ENCODE peak calls at places on chromosomes 11 and 22, in nine cellular contexts. One of them, this sample, is unnamed.

GRCh38 chr11:118570787-118571186 is 1.4 kb upstream of the ARCN1 start:
- DNase-seq in spleen: no peak
- DNase-seq in left ventricle myocardium inferior: no peak
- DNase-seq in heart right ventricle: no peak
- DNase-seq in K562: no peak
- DNase-seq in thoracic aorta: no peak
- DNase-seq in H9: no peak
- DNase-seq in colonic mucosa: no peak
- DNase-seq in body of pancreas: no peak
- DNase-seq in this sample: no peak

GRCh38 chr11:5159806-5160205 is 5.2 kb upstream of the OR52A1 start:
- DNase-seq in left ventricle myocardium inferior: no peak
- DNase-seq in colonic mucosa: no peak
- DNase-seq in H9: no peak
- DNase-seq in heart right ventricle: no peak
- DNase-seq in body of pancreas: no peak
- DNase-seq in thoracic aorta: no peak
- DNase-seq in K562: no peak
- DNase-seq in spleen: no peak
- DNase-seq in this sample: no peak

GRCh38 chr11:3344775-3345174 is 34.2 kb downstream of the ZNF195 start:
- DNase-seq in colonic mucosa: no peak
- DNase-seq in spleen: no peak
- DNase-seq in H9: no peak
- DNase-seq in body of pancreas: peak; percentile 23
- DNase-seq in thoracic aorta: no peak
- DNase-seq in K562: no peak
- DNase-seq in heart right ventricle: no peak
- DNase-seq in left ventricle myocardium inferior: no peak
- DNase-seq in this sample: no peak

GRCh38 chr11:3198815-3199214 is 19.8 kb downstream of the MRGPRG start:
- DNase-seq in body of pancreas: no peak
- DNase-seq in left ventricle myocardium inferior: no peak
- DNase-seq in thoracic aorta: no peak
- DNase-seq in heart right ventricle: no peak
- DNase-seq in K562: no peak
- DNase-seq in spleen: no peak
- DNase-seq in colonic mucosa: no peak
- DNase-seq in H9: no peak
- DNase-seq in this sample: no peak

GRCh38 chr11:1283906-1284305 is 25.5 kb downstream of the TOLLIP start:
- DNase-seq in K562: no peak
- DNase-seq in H9: no peak
- DNase-seq in left ventricle myocardium inferior: no peak
- DNase-seq in spleen: peak; percentile 68
- DNase-seq in colonic mucosa: no peak
- DNase-seq in thoracic aorta: no peak
- DNase-seq in body of pancreas: no peak
- DNase-seq in heart right ventricle: no peak
- DNase-seq in this sample: no peak

GRCh38 chr11:36139767-36140166 is 149.5 kb downstream of the COMMD9 start:
- DNase-seq in K562: no peak
- DNase-seq in thoracic aorta: no peak
- DNase-seq in left ventricle myocardium inferior: no peak
- DNase-seq in heart right ventricle: no peak
- DNase-seq in H9: no peak
- DNase-seq in spleen: no peak
- DNase-seq in colonic mucosa: no peak
- DNase-seq in body of pancreas: no peak
- DNase-seq in this sample: no peak

GRCh38 chr11:16604784-16605439 is 133.5 kb upstream of the C11orf58 start:
- DNase-seq in colonic mucosa: peak; percentile 41
- DNase-seq in left ventricle myocardium inferior: peak; percentile 56
- DNase-seq in thoracic aorta: no peak
- DNase-seq in body of pancreas: peak; percentile 69
- DNase-seq in K562: peak; percentile 91
- DNase-seq in H9: peak; percentile 39
- DNase-seq in heart right ventricle: peak; percentile 67
- DNase-seq in spleen: peak; percentile 80
- DNase-seq in this sample: peak; percentile 59

GRCh38 chr11:102776454-102776853 is 4.0 kb downstream of the MMP10 start:
- DNase-seq in H9: no peak
- DNase-seq in thoracic aorta: no peak
- DNase-seq in heart right ventricle: no peak
- DNase-seq in body of pancreas: no peak
- DNase-seq in left ventricle myocardium inferior: no peak
- DNase-seq in colonic mucosa: no peak
- DNase-seq in K562: no peak
- DNase-seq in spleen: no peak
- DNase-seq in this sample: no peak

GRCh38 chr11:18368236-18368635 is 26.1 kb upstream of the LDHA start:
- DNase-seq in colonic mucosa: no peak
- DNase-seq in heart right ventricle: no peak
- DNase-seq in spleen: no peak
- DNase-seq in H9: no peak
- DNase-seq in thoracic aorta: no peak
- DNase-seq in left ventricle myocardium inferior: no peak
- DNase-seq in body of pancreas: no peak
- DNase-seq in K562: no peak
- DNase-seq in this sample: peak; percentile 50

DNA sequence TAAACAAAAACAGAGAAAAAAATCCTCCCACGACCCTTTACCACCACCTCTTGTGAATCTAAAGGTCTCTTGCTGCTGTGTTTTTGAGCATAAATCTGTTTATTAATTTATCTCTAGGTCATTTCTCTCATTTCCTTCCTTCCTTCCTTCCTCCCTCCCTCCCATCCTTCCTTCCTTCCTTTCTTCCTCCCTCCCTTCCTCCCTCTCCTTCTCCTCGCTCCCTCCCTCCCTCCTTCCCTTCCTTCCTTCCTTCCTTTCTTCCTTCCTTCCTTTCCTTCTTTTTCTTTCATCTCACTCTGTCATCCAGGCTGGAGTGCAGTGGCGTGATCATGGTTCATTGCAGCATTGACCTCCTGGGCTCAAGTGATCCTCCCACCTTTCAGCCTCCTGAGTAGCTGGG is 13.5 kb upstream of the APOBEC3A start:
- DNase-seq in thoracic aorta: no peak
- DNase-seq in heart right ventricle: no peak
- DNase-seq in spleen: no peak
- DNase-seq in H9: no peak
- DNase-seq in body of pancreas: no peak
- DNase-seq in left ventricle myocardium inferior: no peak
- DNase-seq in K562: no peak
- DNase-seq in colonic mucosa: no peak
- DNase-seq in this sample: no peak
- H3K27me3 ChIP-seq in thoracic aorta: no peaks in the 10 kb centered on the region
- H3K27me3 ChIP-seq in heart right ventricle: peaks cover 49% of the 10 kb centered on the region
- H3K27me3 ChIP-seq in spleen: no peaks in the 10 kb centered on the region
- H3K27me3 ChIP-seq in H9: no peaks in the 10 kb centered on the region
- H3K27me3 ChIP-seq in body of pancreas: no peaks in the 10 kb centered on the region
- H3K27me3 ChIP-seq in left ventricle myocardium inferior: peaks cover 71% of the 10 kb centered on the region
- H3K27me3 ChIP-seq in K562: peaks cover 15% of the 10 kb centered on the region
- H3K27me3 ChIP-seq in colonic mucosa: no peaks in the 10 kb centered on the region
- H3K27me3 ChIP-seq in this sample: no peaks in the 10 kb centered on the region

GRCh38 chr22:46444390-46444854 is 93.0 kb downstream of the CELSR1 start:
- DNase-seq in body of pancreas: no peak
- DNase-seq in H9: no peak
- DNase-seq in heart right ventricle: no peak
- DNase-seq in K562: no peak
- DNase-seq in left ventricle myocardium inferior: no peak
- DNase-seq in thoracic aorta: no peak
- DNase-seq in spleen: no peak
- DNase-seq in colonic mucosa: peak; percentile 44
- DNase-seq in this sample: no peak
- TF ChIP-seq CTCF in body of pancreas: no peak
- TF ChIP-seq CTCF in H9: peak; percentile 36
- TF ChIP-seq CTCF in heart right ventricle: no peak
- TF ChIP-seq CTCF in K562: no peak
- TF ChIP-seq CTCF in left ventricle myocardium inferior: no peak
- TF ChIP-seq CTCF in thoracic aorta: no peak
- TF ChIP-seq CTCF in spleen: no peak
- TF ChIP-seq CTCF in colonic mucosa: no peak
- TF ChIP-seq CTCF in this sample: no peak

DNA sequence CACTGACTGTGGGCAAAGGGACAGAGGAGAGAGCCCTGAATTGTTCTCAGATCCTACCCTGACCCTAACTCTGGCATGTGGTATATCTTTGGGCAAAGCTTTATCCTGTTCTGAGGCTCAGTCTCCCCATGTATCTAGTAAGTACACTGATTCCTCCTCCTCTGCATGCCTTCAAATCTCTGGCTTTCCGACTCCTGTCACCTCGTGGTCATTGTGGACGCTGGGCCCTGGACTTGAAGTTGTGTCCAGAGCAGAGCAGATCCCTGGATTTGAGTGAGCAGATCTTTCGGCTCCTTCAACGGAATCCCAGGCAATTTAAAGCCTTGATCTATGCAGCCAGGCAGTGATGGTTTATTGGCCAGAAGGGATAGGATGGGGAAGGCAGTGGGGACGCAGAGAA is 3.0 kb downstream of the MOGAT2 start:
- DNase-seq in thoracic aorta: no peak
- DNase-seq in spleen: peak; percentile 24
- DNase-seq in body of pancreas: no peak
- DNase-seq in H9: no peak
- DNase-seq in K562: no peak
- DNase-seq in colonic mucosa: no peak
- DNase-seq in heart right ventricle: no peak
- DNase-seq in left ventricle myocardium inferior: no peak
- DNase-seq in this sample: no peak
- H3K4me1 ChIP-seq in thoracic aorta: peaks cover 31% of the 10 kb centered on the region
- H3K4me1 ChIP-seq in spleen: no peaks in the 10 kb centered on the region
- H3K4me1 ChIP-seq in body of pancreas: no peaks in the 10 kb centered on the region
- H3K4me1 ChIP-seq in H9: peaks cover 2% of the 10 kb centered on the region
- H3K4me1 ChIP-seq in K562: peaks cover 3% of the 10 kb centered on the region
- H3K4me1 ChIP-seq in colonic mucosa: peaks cover 17% of the 10 kb centered on the region
- H3K4me1 ChIP-seq in heart right ventricle: no peaks in the 10 kb centered on the region
- H3K4me1 ChIP-seq in left ventricle myocardium inferior: peaks cover 44% of the 10 kb centered on the region
- H3K4me1 ChIP-seq in this sample: no peaks in the 10 kb centered on the region

GRCh38 chr11:130163346-130164220 is 4.0 kb downstream of the ST14 start:
- DNase-seq in spleen: no peak
- DNase-seq in heart right ventricle: no peak
- DNase-seq in H9: no peak
- DNase-seq in left ventricle myocardium inferior: no peak
- DNase-seq in body of pancreas: peak; percentile 80
- DNase-seq in colonic mucosa: peak; percentile 72
- DNase-seq in K562: peak; percentile 61
- DNase-seq in thoracic aorta: no peak
- DNase-seq in this sample: no peak
- H3K27me3 ChIP-seq in spleen: no peaks in the 10 kb centered on the region
- H3K27me3 ChIP-seq in heart right ventricle: peaks cover 51% of the 10 kb centered on the region
- H3K27me3 ChIP-seq in H9: peaks cover 16% of the 10 kb centered on the region
- H3K27me3 ChIP-seq in left ventricle myocardium inferior: peaks cover 49% of the 10 kb centered on the region
- H3K27me3 ChIP-seq in body of pancreas: no peaks in the 10 kb centered on the region
- H3K27me3 ChIP-seq in colonic mucosa: no peaks in the 10 kb centered on the region
- H3K27me3 ChIP-seq in K562: peaks cover 47% of the 10 kb centered on the region
- H3K27me3 ChIP-seq in thoracic aorta: no peaks in the 10 kb centered on the region
- H3K27me3 ChIP-seq in this sample: peaks cover 90% of the 10 kb centered on the region

GRCh38 chr11:44634401-44635281 is 69.2 kb downstream of the CD82 start:
- DNase-seq in spleen: peak; percentile 76
- DNase-seq in left ventricle myocardium inferior: peak; percentile 74
- DNase-seq in thoracic aorta: peak; percentile 65
- DNase-seq in K562: peak; percentile 69
- DNase-seq in colonic mucosa: no peak
- DNase-seq in H9: peak; percentile 85
- DNase-seq in heart right ventricle: peak; percentile 72
- DNase-seq in body of pancreas: peak; percentile 82
- DNase-seq in this sample: peak; percentile 54
- TF ChIP-seq CTCF in spleen: no peak
- TF ChIP-seq CTCF in left ventricle myocardium inferior: no peak
- TF ChIP-seq CTCF in thoracic aorta: no peak
- TF ChIP-seq CTCF in K562: no peak
- TF ChIP-seq CTCF in colonic mucosa: no peak
- TF ChIP-seq CTCF in H9: peak; percentile 12
- TF ChIP-seq CTCF in heart right ventricle: no peak
- TF ChIP-seq CTCF in body of pancreas: no peak
- TF ChIP-seq CTCF in this sample: no peak